ENCODE peak calls at places on chromosomes 4 and X, in eight cellular contexts. One of them, this sample, is unnamed.

GRCh38 chr4:23805381-23805780 is 84.5 kb downstream of the PPARGC1A start:
- DNase-seq in fibroblast of mammary gland: peak; percentile 22
- DNase-seq in stomach: no peak
- DNase-seq in testis: no peak
- DNase-seq in brain microvascular endothelial cell: no peak
- DNase-seq in BJ: no peak
- DNase-seq in astrocyte of the cerebellum: no peak
- DNase-seq in MM.1S: no peak
- DNase-seq in this sample: peak; percentile 36

GRCh38 chr4:93396274-93396673 is 432.3 kb upstream of the ATOH1 start:
- DNase-seq in fibroblast of mammary gland: peak; percentile 51
- DNase-seq in stomach: no peak
- DNase-seq in testis: no peak
- DNase-seq in brain microvascular endothelial cell: peak; percentile 56
- DNase-seq in BJ: no peak
- DNase-seq in astrocyte of the cerebellum: peak; percentile 42
- DNase-seq in MM.1S: no peak
- DNase-seq in this sample: peak; percentile 37

GRCh38 chr4:69849297-69849696 is 10.6 kb downstream of the SULT1E1 start:
- DNase-seq in fibroblast of mammary gland: no peak
- DNase-seq in stomach: no peak
- DNase-seq in testis: no peak
- DNase-seq in brain microvascular endothelial cell: no peak
- DNase-seq in BJ: no peak
- DNase-seq in astrocyte of the cerebellum: no peak
- DNase-seq in MM.1S: no peak
- DNase-seq in this sample: no peak

GRCh38 chr4:119124314-119124713 is 11.3 kb upstream of the MYOZ2 start:
- DNase-seq in fibroblast of mammary gland: peak; percentile 48
- DNase-seq in stomach: peak; percentile 40
- DNase-seq in testis: no peak
- DNase-seq in brain microvascular endothelial cell: no peak
- DNase-seq in BJ: no peak
- DNase-seq in astrocyte of the cerebellum: peak; percentile 19
- DNase-seq in MM.1S: no peak
- DNase-seq in this sample: peak; percentile 77

GRCh38 chr4:75490155-75490554 is 24.0 kb downstream of the RCHY1 start:
- DNase-seq in fibroblast of mammary gland: peak; percentile 56
- DNase-seq in stomach: no peak
- DNase-seq in testis: no peak
- DNase-seq in brain microvascular endothelial cell: no peak
- DNase-seq in BJ: no peak
- DNase-seq in astrocyte of the cerebellum: peak; percentile 32
- DNase-seq in MM.1S: peak; percentile 50
- DNase-seq in this sample: peak; percentile 33

GRCh38 chrX:103378990-103379389 is 2.7 kb downstream of the BEX3 start:
- DNase-seq in fibroblast of mammary gland: no peak
- DNase-seq in stomach: no peak
- DNase-seq in testis: no peak
- DNase-seq in brain microvascular endothelial cell: no peak
- DNase-seq in BJ: no peak
- DNase-seq in astrocyte of the cerebellum: no peak
- DNase-seq in MM.1S: no peak
- DNase-seq in this sample: no peak

GRCh38 chrX:26651755-26652154 is 435.8 kb downstream of the MAGEB5 start:
- DNase-seq in fibroblast of mammary gland: no peak
- DNase-seq in stomach: no peak
- DNase-seq in testis: no peak
- DNase-seq in brain microvascular endothelial cell: no peak
- DNase-seq in BJ: no peak
- DNase-seq in astrocyte of the cerebellum: no peak
- DNase-seq in MM.1S: peak; percentile 8
- DNase-seq in this sample: no peak

GRCh38 chr4:21898101-21898500 is 50.5 kb downstream of the KCNIP4 start:
- DNase-seq in fibroblast of mammary gland: no peak
- DNase-seq in stomach: no peak
- DNase-seq in testis: no peak
- DNase-seq in brain microvascular endothelial cell: no peak
- DNase-seq in BJ: no peak
- DNase-seq in astrocyte of the cerebellum: no peak
- DNase-seq in MM.1S: no peak
- DNase-seq in this sample: no peak

GRCh38 chr4:1215347-1216075 is 33.4 kb downstream of the CTBP1 start:
- DNase-seq in fibroblast of mammary gland: peak; percentile 86
- DNase-seq in stomach: peak; percentile 43
- DNase-seq in testis: peak; percentile 74
- DNase-seq in brain microvascular endothelial cell: no peak
- DNase-seq in BJ: no peak
- DNase-seq in astrocyte of the cerebellum: no peak
- DNase-seq in MM.1S: peak; percentile 97
- DNase-seq in this sample: no peak
- H3K4me3 ChIP-seq in fibroblast of mammary gland: no peak overlapping the region
- H3K4me3 ChIP-seq in stomach: no peak overlapping the region
- H3K4me3 ChIP-seq in testis: no peak overlapping the region
- H3K4me3 ChIP-seq in brain microvascular endothelial cell: no peak overlapping the region
- H3K4me3 ChIP-seq in BJ: no peak overlapping the region
- H3K4me3 ChIP-seq in astrocyte of the cerebellum: no peak overlapping the region
- H3K4me3 ChIP-seq in MM.1S: no peak overlapping the region
- H3K4me3 ChIP-seq in this sample: no peak overlapping the region

GRCh38 chrX:53246231-53246630 is 21.2 kb upstream of the KDM5C start:
- DNase-seq in fibroblast of mammary gland: no peak
- DNase-seq in stomach: no peak
- DNase-seq in testis: peak; percentile 60
- DNase-seq in brain microvascular endothelial cell: no peak
- DNase-seq in BJ: no peak
- DNase-seq in astrocyte of the cerebellum: no peak
- DNase-seq in MM.1S: no peak
- DNase-seq in this sample: no peak

GRCh38 chrX:53241558-53241957 is 16.6 kb upstream of the KDM5C start:
- DNase-seq in fibroblast of mammary gland: no peak
- DNase-seq in stomach: no peak
- DNase-seq in testis: no peak
- DNase-seq in brain microvascular endothelial cell: no peak
- DNase-seq in BJ: no peak
- DNase-seq in astrocyte of the cerebellum: no peak
- DNase-seq in MM.1S: no peak
- DNase-seq in this sample: no peak

GRCh38 chrX:53242310-53242709 is 17.3 kb upstream of the KDM5C start:
- DNase-seq in fibroblast of mammary gland: no peak
- DNase-seq in stomach: no peak
- DNase-seq in testis: no peak
- DNase-seq in brain microvascular endothelial cell: no peak
- DNase-seq in BJ: no peak
- DNase-seq in astrocyte of the cerebellum: no peak
- DNase-seq in MM.1S: no peak
- DNase-seq in this sample: no peak

GRCh38 chrX:53247928-53248327 is 22.9 kb upstream of the KDM5C start:
- DNase-seq in fibroblast of mammary gland: no peak
- DNase-seq in stomach: no peak
- DNase-seq in testis: no peak
- DNase-seq in brain microvascular endothelial cell: no peak
- DNase-seq in BJ: no peak
- DNase-seq in astrocyte of the cerebellum: no peak
- DNase-seq in MM.1S: no peak
- DNase-seq in this sample: no peak

GRCh38 chrX:53244610-53245009 is 19.6 kb upstream of the KDM5C start:
- DNase-seq in fibroblast of mammary gland: no peak
- DNase-seq in stomach: no peak
- DNase-seq in testis: no peak
- DNase-seq in brain microvascular endothelial cell: no peak
- DNase-seq in BJ: no peak
- DNase-seq in astrocyte of the cerebellum: no peak
- DNase-seq in MM.1S: no peak
- DNase-seq in this sample: no peak
- TF ChIP-seq CTCF in fibroblast of mammary gland: peak; percentile 51
- TF ChIP-seq CTCF in stomach: no peak
- TF ChIP-seq CTCF in testis: no peak
- TF ChIP-seq CTCF in brain microvascular endothelial cell: peak; percentile 40
- TF ChIP-seq CTCF in BJ: no peak
- TF ChIP-seq CTCF in astrocyte of the cerebellum: peak; percentile 2
- TF ChIP-seq CTCF in MM.1S: peak; percentile 18
- TF ChIP-seq CTCF in this sample: peak; percentile 39

GRCh38 chrX:274904-275475 is 6.2 kb upstream of the PLCXD1 start:
- DNase-seq in fibroblast of mammary gland: no peak
- DNase-seq in stomach: peak; percentile 59
- DNase-seq in testis: no peak
- DNase-seq in brain microvascular endothelial cell: no peak
- DNase-seq in BJ: no peak
- DNase-seq in astrocyte of the cerebellum: no peak
- DNase-seq in MM.1S: no peak
- DNase-seq in this sample: no peak
- H3K4me3 ChIP-seq in fibroblast of mammary gland: no peak overlapping the region
- H3K4me3 ChIP-seq in stomach: peak overlapping the region; percentile 56
- H3K4me3 ChIP-seq in testis: no peak overlapping the region
- H3K4me3 ChIP-seq in brain microvascular endothelial cell: no peak overlapping the region
- H3K4me3 ChIP-seq in BJ: no peak overlapping the region
- H3K4me3 ChIP-seq in astrocyte of the cerebellum: no peak overlapping the region
- H3K4me3 ChIP-seq in MM.1S: no peak overlapping the region
- H3K4me3 ChIP-seq in this sample: no peak overlapping the region

GRCh38 chr4:99693164-99693563 is 35.5 kb upstream of the C4orf54 start:
- DNase-seq in fibroblast of mammary gland: no peak
- DNase-seq in stomach: no peak
- DNase-seq in testis: no peak
- DNase-seq in brain microvascular endothelial cell: no peak
- DNase-seq in BJ: no peak
- DNase-seq in astrocyte of the cerebellum: no peak
- DNase-seq in MM.1S: no peak
- DNase-seq in this sample: no peak
- TF ChIP-seq CTCF in fibroblast of mammary gland: no peak
- TF ChIP-seq CTCF in stomach: no peak
- TF ChIP-seq CTCF in testis: no peak
- TF ChIP-seq CTCF in brain microvascular endothelial cell: no peak
- TF ChIP-seq CTCF in BJ: no peak
- TF ChIP-seq CTCF in astrocyte of the cerebellum: no peak
- TF ChIP-seq CTCF in MM.1S: no peak
- TF ChIP-seq CTCF in this sample: no peak

GRCh38 chr4:31023724-31024123 is 303.6 kb downstream of the PCDH7 start:
- DNase-seq in fibroblast of mammary gland: no peak
- DNase-seq in stomach: no peak
- DNase-seq in testis: no peak
- DNase-seq in brain microvascular endothelial cell: no peak
- DNase-seq in BJ: no peak
- DNase-seq in astrocyte of the cerebellum: no peak
- DNase-seq in MM.1S: no peak
- DNase-seq in this sample: no peak

GRCh38 chr4:31021008-31021407 is 300.8 kb downstream of the PCDH7 start:
- DNase-seq in fibroblast of mammary gland: no peak
- DNase-seq in stomach: no peak
- DNase-seq in testis: no peak
- DNase-seq in brain microvascular endothelial cell: no peak
- DNase-seq in BJ: no peak
- DNase-seq in astrocyte of the cerebellum: no peak
- DNase-seq in MM.1S: no peak
- DNase-seq in this sample: no peak

GRCh38 chr4:31023109-31023508 is 302.9 kb downstream of the PCDH7 start:
- DNase-seq in fibroblast of mammary gland: no peak
- DNase-seq in stomach: no peak
- DNase-seq in testis: no peak
- DNase-seq in brain microvascular endothelial cell: no peak
- DNase-seq in BJ: no peak
- DNase-seq in astrocyte of the cerebellum: no peak
- DNase-seq in MM.1S: no peak
- DNase-seq in this sample: no peak

GRCh38 chr4:31020363-31020762 is 300.2 kb downstream of the PCDH7 start:
- DNase-seq in fibroblast of mammary gland: no peak
- DNase-seq in stomach: no peak
- DNase-seq in testis: no peak
- DNase-seq in brain microvascular endothelial cell: no peak
- DNase-seq in BJ: no peak
- DNase-seq in astrocyte of the cerebellum: no peak
- DNase-seq in MM.1S: no peak
- DNase-seq in this sample: no peak

DNA sequence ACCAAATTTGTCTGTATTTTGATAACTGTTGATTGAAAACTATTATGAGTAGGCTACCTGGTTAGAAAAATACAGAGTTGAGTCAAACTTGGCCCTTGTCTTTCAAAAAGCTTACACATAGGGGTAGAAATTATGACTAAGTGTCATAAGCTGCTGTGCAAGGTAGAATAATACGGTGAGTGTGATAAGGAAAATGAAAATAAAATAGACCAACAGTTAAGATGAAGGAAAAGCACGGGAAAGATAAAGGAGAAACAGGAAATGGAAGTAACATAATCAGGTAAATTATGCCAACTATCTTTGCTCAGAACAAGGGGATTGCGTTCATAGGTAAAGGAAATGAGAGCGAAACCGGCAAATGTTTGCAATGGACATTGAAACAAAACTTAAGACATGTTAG is 302.5 kb downstream of the PCDH7 start:
- DNase-seq in fibroblast of mammary gland: no peak
- DNase-seq in stomach: no peak
- DNase-seq in testis: no peak
- DNase-seq in brain microvascular endothelial cell: no peak
- DNase-seq in BJ: no peak
- DNase-seq in astrocyte of the cerebellum: no peak
- DNase-seq in MM.1S: no peak
- DNase-seq in this sample: no peak
- H3K4me3 ChIP-seq in fibroblast of mammary gland: no peak overlapping the region
- H3K4me3 ChIP-seq in stomach: no peak overlapping the region
- H3K4me3 ChIP-seq in testis: no peak overlapping the region
- H3K4me3 ChIP-seq in brain microvascular endothelial cell: no peak overlapping the region
- H3K4me3 ChIP-seq in BJ: no peak overlapping the region
- H3K4me3 ChIP-seq in astrocyte of the cerebellum: no peak overlapping the region
- H3K4me3 ChIP-seq in MM.1S: no peak overlapping the region
- H3K4me3 ChIP-seq in this sample: no peak overlapping the region

GRCh38 chr4:147839651-147840050 is 107.8 kb downstream of the ARHGAP10 start:
- DNase-seq in fibroblast of mammary gland: no peak
- DNase-seq in stomach: no peak
- DNase-seq in testis: no peak
- DNase-seq in brain microvascular endothelial cell: no peak
- DNase-seq in BJ: no peak
- DNase-seq in astrocyte of the cerebellum: no peak
- DNase-seq in MM.1S: no peak
- DNase-seq in this sample: no peak

GRCh38 chr4:147840846-147841732 is 109.2 kb downstream of the ARHGAP10 start:
- DNase-seq in fibroblast of mammary gland: no peak
- DNase-seq in stomach: no peak
- DNase-seq in testis: no peak
- DNase-seq in brain microvascular endothelial cell: no peak
- DNase-seq in BJ: no peak
- DNase-seq in astrocyte of the cerebellum: no peak
- DNase-seq in MM.1S: no peak
- DNase-seq in this sample: no peak

GRCh38 chr4:147846318-147847135 is 114.6 kb downstream of the ARHGAP10 start:
- DNase-seq in fibroblast of mammary gland: no peak
- DNase-seq in stomach: no peak
- DNase-seq in testis: no peak
- DNase-seq in brain microvascular endothelial cell: no peak
- DNase-seq in BJ: no peak
- DNase-seq in astrocyte of the cerebellum: no peak
- DNase-seq in MM.1S: no peak
- DNase-seq in this sample: no peak

GRCh38 chr4:147842573-147842972 is 110.7 kb downstream of the ARHGAP10 start:
- DNase-seq in fibroblast of mammary gland: peak; percentile 99
- DNase-seq in stomach: no peak
- DNase-seq in testis: peak; percentile 83
- DNase-seq in brain microvascular endothelial cell: peak; percentile 70
- DNase-seq in BJ: peak; percentile 57
- DNase-seq in astrocyte of the cerebellum: no peak
- DNase-seq in MM.1S: no peak
- DNase-seq in this sample: no peak

GRCh38 chr4:147843162-147843561 is 111.3 kb downstream of the ARHGAP10 start:
- DNase-seq in fibroblast of mammary gland: no peak
- DNase-seq in stomach: no peak
- DNase-seq in testis: no peak
- DNase-seq in brain microvascular endothelial cell: no peak
- DNase-seq in BJ: no peak
- DNase-seq in astrocyte of the cerebellum: no peak
- DNase-seq in MM.1S: peak; percentile 38
- DNase-seq in this sample: no peak
- TF ChIP-seq CTCF in fibroblast of mammary gland: no peak
- TF ChIP-seq CTCF in stomach: no peak
- TF ChIP-seq CTCF in testis: peak; percentile 10
- TF ChIP-seq CTCF in brain microvascular endothelial cell: peak; percentile 33
- TF ChIP-seq CTCF in BJ: no peak
- TF ChIP-seq CTCF in astrocyte of the cerebellum: no peak
- TF ChIP-seq CTCF in MM.1S: peak; percentile 33
- TF ChIP-seq CTCF in this sample: no peak

This sample was measured in AG10803.